ENCODE peak calls at places on chromosomes 2 and 18, in seven cellular contexts. One of them, this sample, is unnamed.

GRCh38 chr18:63002803-63003445 is 287.6 kb downstream of the PHLPP1 start:
- DNase-seq in neural crest cell: no peak
- DNase-seq in stimulated activated CD4-positive, alpha-beta T cell treated with anti-CD3 and anti-CD28 coated beads, Interleukin-15, amount 100 ng/mL, for 24 hours: no peak
- DNase-seq in NCI-H82: peak
- DNase-seq in fibroblast of villous mesenchyme: no peak
- DNase-seq in Calu3: peak
- DNase-seq in GM12892: no peak
- DNase-seq in this sample: no peak

GRCh38 chr2:86087936-86088850 is 17.5 kb downstream of the POLR1A start:
- DNase-seq in neural crest cell: no peak
- DNase-seq in stimulated activated CD4-positive, alpha-beta T cell treated with anti-CD3 and anti-CD28 coated beads, Interleukin-15, amount 100 ng/mL, for 24 hours: no peak
- DNase-seq in NCI-H82: peak
- DNase-seq in fibroblast of villous mesenchyme: no peak
- DNase-seq in Calu3: no peak
- DNase-seq in GM12892: no peak
- DNase-seq in this sample: peak

GRCh38 chr2:69911985-69912563 is 2.8 kb upstream of the MXD1 start:
- DNase-seq in neural crest cell: no peak
- DNase-seq in stimulated activated CD4-positive, alpha-beta T cell treated with anti-CD3 and anti-CD28 coated beads, Interleukin-15, amount 100 ng/mL, for 24 hours: no peak
- DNase-seq in NCI-H82: peak
- DNase-seq in fibroblast of villous mesenchyme: peak
- DNase-seq in Calu3: no peak
- DNase-seq in GM12892: no peak
- DNase-seq in this sample: peak

GRCh38 chr2:46351388-46352141 is 54.4 kb downstream of the EPAS1 start:
- DNase-seq in neural crest cell: no peak
- DNase-seq in stimulated activated CD4-positive, alpha-beta T cell treated with anti-CD3 and anti-CD28 coated beads, Interleukin-15, amount 100 ng/mL, for 24 hours: peak
- DNase-seq in NCI-H82: no peak
- DNase-seq in fibroblast of villous mesenchyme: no peak
- DNase-seq in Calu3: no peak
- DNase-seq in GM12892: no peak
- DNase-seq in this sample: no peak

GRCh38 chr18:74806700-74807416 is 209.2 kb downstream of the ZNF407 start:
- DNase-seq in neural crest cell: no peak
- DNase-seq in stimulated activated CD4-positive, alpha-beta T cell treated with anti-CD3 and anti-CD28 coated beads, Interleukin-15, amount 100 ng/mL, for 24 hours: no peak
- DNase-seq in NCI-H82: no peak
- DNase-seq in fibroblast of villous mesenchyme: peak
- DNase-seq in Calu3: peak
- DNase-seq in GM12892: peak
- DNase-seq in this sample: no peak

GRCh38 chr2:69241039-69241586 is 145.9 kb downstream of the GFPT1 start:
- DNase-seq in neural crest cell: no peak
- DNase-seq in stimulated activated CD4-positive, alpha-beta T cell treated with anti-CD3 and anti-CD28 coated beads, Interleukin-15, amount 100 ng/mL, for 24 hours: no peak
- DNase-seq in NCI-H82: peak
- DNase-seq in fibroblast of villous mesenchyme: peak
- DNase-seq in Calu3: no peak
- DNase-seq in GM12892: no peak
- DNase-seq in this sample: no peak

GRCh38 chr2:16128746-16129610 is 188.6 kb downstream of the MYCN start:
- DNase-seq in neural crest cell: no peak
- DNase-seq in stimulated activated CD4-positive, alpha-beta T cell treated with anti-CD3 and anti-CD28 coated beads, Interleukin-15, amount 100 ng/mL, for 24 hours: no peak
- DNase-seq in NCI-H82: no peak
- DNase-seq in fibroblast of villous mesenchyme: no peak
- DNase-seq in Calu3: no peak
- DNase-seq in GM12892: no peak
- DNase-seq in this sample: no peak

GRCh38 chr2:37318401-37318800 is 6.2 kb downstream of the PRKD3 start:
- DNase-seq in neural crest cell: no peak
- DNase-seq in stimulated activated CD4-positive, alpha-beta T cell treated with anti-CD3 and anti-CD28 coated beads, Interleukin-15, amount 100 ng/mL, for 24 hours: no peak
- DNase-seq in NCI-H82: no peak
- DNase-seq in fibroblast of villous mesenchyme: peak
- DNase-seq in Calu3: no peak
- DNase-seq in GM12892: no peak
- DNase-seq in this sample: no peak

GRCh38 chr2:171814883-171815282 is 79.2 kb downstream of the SLC25A12 start:
- DNase-seq in neural crest cell: no peak
- DNase-seq in stimulated activated CD4-positive, alpha-beta T cell treated with anti-CD3 and anti-CD28 coated beads, Interleukin-15, amount 100 ng/mL, for 24 hours: no peak
- DNase-seq in NCI-H82: peak
- DNase-seq in fibroblast of villous mesenchyme: no peak
- DNase-seq in Calu3: no peak
- DNase-seq in GM12892: no peak
- DNase-seq in this sample: no peak

GRCh38 chr2:172046080-172046678 is 39.1 kb upstream of the DLX1 start:
- DNase-seq in neural crest cell: no peak
- DNase-seq in stimulated activated CD4-positive, alpha-beta T cell treated with anti-CD3 and anti-CD28 coated beads, Interleukin-15, amount 100 ng/mL, for 24 hours: no peak
- DNase-seq in NCI-H82: no peak
- DNase-seq in fibroblast of villous mesenchyme: no peak
- DNase-seq in Calu3: no peak
- DNase-seq in GM12892: no peak
- DNase-seq in this sample: peak

GRCh38 chr2:30666307-30666874 is 140.9 kb downstream of the CAPN13 start:
- DNase-seq in neural crest cell: no peak
- DNase-seq in stimulated activated CD4-positive, alpha-beta T cell treated with anti-CD3 and anti-CD28 coated beads, Interleukin-15, amount 100 ng/mL, for 24 hours: no peak
- DNase-seq in NCI-H82: no peak
- DNase-seq in fibroblast of villous mesenchyme: peak
- DNase-seq in Calu3: peak
- DNase-seq in GM12892: no peak
- DNase-seq in this sample: peak

GRCh38 chr2:25877431-25878360 is 591 bp downstream of the ASXL2 start:
- DNase-seq in neural crest cell: peak
- DNase-seq in stimulated activated CD4-positive, alpha-beta T cell treated with anti-CD3 and anti-CD28 coated beads, Interleukin-15, amount 100 ng/mL, for 24 hours: peak
- DNase-seq in NCI-H82: peak
- DNase-seq in fibroblast of villous mesenchyme: peak
- DNase-seq in Calu3: peak
- DNase-seq in GM12892: peak
- DNase-seq in this sample: peak

GRCh38 chr2:54456526-54457325 is 599 bp downstream of the SPTBN1 start:
- DNase-seq in neural crest cell: peak
- DNase-seq in stimulated activated CD4-positive, alpha-beta T cell treated with anti-CD3 and anti-CD28 coated beads, Interleukin-15, amount 100 ng/mL, for 24 hours: peak
- DNase-seq in NCI-H82: peak
- DNase-seq in fibroblast of villous mesenchyme: peak
- DNase-seq in Calu3: peak
- DNase-seq in GM12892: peak
- DNase-seq in this sample: peak

GRCh38 chr2:86566158-86566827 is 3.0 kb upstream of the CHMP3 start:
- DNase-seq in neural crest cell: no peak
- DNase-seq in stimulated activated CD4-positive, alpha-beta T cell treated with anti-CD3 and anti-CD28 coated beads, Interleukin-15, amount 100 ng/mL, for 24 hours: no peak
- DNase-seq in NCI-H82: peak
- DNase-seq in fibroblast of villous mesenchyme: no peak
- DNase-seq in Calu3: no peak
- DNase-seq in GM12892: no peak
- DNase-seq in this sample: no peak

GRCh38 chr2:225177098-225177497 is 134.8 kb upstream of the DOCK10 start:
- DNase-seq in neural crest cell: no peak
- DNase-seq in stimulated activated CD4-positive, alpha-beta T cell treated with anti-CD3 and anti-CD28 coated beads, Interleukin-15, amount 100 ng/mL, for 24 hours: no peak
- DNase-seq in NCI-H82: no peak
- DNase-seq in fibroblast of villous mesenchyme: peak
- DNase-seq in Calu3: no peak
- DNase-seq in GM12892: no peak
- DNase-seq in this sample: no peak

GRCh38 chr2:239882781-239883180 is 142.4 kb downstream of the NDUFA10 start:
- DNase-seq in neural crest cell: no peak
- DNase-seq in stimulated activated CD4-positive, alpha-beta T cell treated with anti-CD3 and anti-CD28 coated beads, Interleukin-15, amount 100 ng/mL, for 24 hours: no peak
- DNase-seq in NCI-H82: no peak
- DNase-seq in fibroblast of villous mesenchyme: no peak
- DNase-seq in Calu3: no peak
- DNase-seq in GM12892: no peak
- DNase-seq in this sample: no peak

GRCh38 chr18:48132993-48133674 is 202.7 kb upstream of the SMAD2 start:
- DNase-seq in neural crest cell: no peak
- DNase-seq in stimulated activated CD4-positive, alpha-beta T cell treated with anti-CD3 and anti-CD28 coated beads, Interleukin-15, amount 100 ng/mL, for 24 hours: no peak
- DNase-seq in NCI-H82: no peak
- DNase-seq in fibroblast of villous mesenchyme: no peak
- DNase-seq in Calu3: no peak
- DNase-seq in GM12892: no peak
- DNase-seq in this sample: no peak

GRCh38 chr2:128187032-128187654 is 96.1 kb downstream of the UGGT1 start:
- DNase-seq in neural crest cell: no peak
- DNase-seq in stimulated activated CD4-positive, alpha-beta T cell treated with anti-CD3 and anti-CD28 coated beads, Interleukin-15, amount 100 ng/mL, for 24 hours: no peak
- DNase-seq in NCI-H82: no peak
- DNase-seq in fibroblast of villous mesenchyme: peak
- DNase-seq in Calu3: no peak
- DNase-seq in GM12892: no peak
- DNase-seq in this sample: peak

GRCh38 chr2:190838492-190838910 is 42.1 kb upstream of the GLS start:
- DNase-seq in neural crest cell: no peak
- DNase-seq in stimulated activated CD4-positive, alpha-beta T cell treated with anti-CD3 and anti-CD28 coated beads, Interleukin-15, amount 100 ng/mL, for 24 hours: peak
- DNase-seq in NCI-H82: no peak
- DNase-seq in fibroblast of villous mesenchyme: peak
- DNase-seq in Calu3: no peak
- DNase-seq in GM12892: no peak
- DNase-seq in this sample: no peak

GRCh38 chr2:178478102-178478441 is 328 bp downstream of the FKBP7 start:
- DNase-seq in neural crest cell: peak
- DNase-seq in stimulated activated CD4-positive, alpha-beta T cell treated with anti-CD3 and anti-CD28 coated beads, Interleukin-15, amount 100 ng/mL, for 24 hours: peak
- DNase-seq in NCI-H82: peak
- DNase-seq in fibroblast of villous mesenchyme: no peak
- DNase-seq in Calu3: peak
- DNase-seq in GM12892: no peak
- DNase-seq in this sample: no peak

GRCh38 chr2:127590386-127591190 is 55.1 kb downstream of the MYO7B start:
- DNase-seq in neural crest cell: no peak
- DNase-seq in stimulated activated CD4-positive, alpha-beta T cell treated with anti-CD3 and anti-CD28 coated beads, Interleukin-15, amount 100 ng/mL, for 24 hours: no peak
- DNase-seq in NCI-H82: no peak
- DNase-seq in fibroblast of villous mesenchyme: no peak
- DNase-seq in Calu3: no peak
- DNase-seq in GM12892: no peak
- DNase-seq in this sample: no peak

GRCh38 chr18:12921178-12921577 is 26.6 kb upstream of the SEH1L start:
- DNase-seq in neural crest cell: no peak
- DNase-seq in stimulated activated CD4-positive, alpha-beta T cell treated with anti-CD3 and anti-CD28 coated beads, Interleukin-15, amount 100 ng/mL, for 24 hours: peak
- DNase-seq in NCI-H82: no peak
- DNase-seq in fibroblast of villous mesenchyme: no peak
- DNase-seq in Calu3: no peak
- DNase-seq in GM12892: no peak
- DNase-seq in this sample: no peak

GRCh38 chr18:77039196-77040140 is 93.1 kb downstream of the MBP start:
- DNase-seq in neural crest cell: no peak
- DNase-seq in stimulated activated CD4-positive, alpha-beta T cell treated with anti-CD3 and anti-CD28 coated beads, Interleukin-15, amount 100 ng/mL, for 24 hours: no peak
- DNase-seq in NCI-H82: no peak
- DNase-seq in fibroblast of villous mesenchyme: no peak
- DNase-seq in Calu3: no peak
- DNase-seq in GM12892: no peak
- DNase-seq in this sample: no peak

GRCh38 chr18:8947576-8947975 is 154.9 kb upstream of the NDUFV2 start:
- DNase-seq in neural crest cell: no peak
- DNase-seq in stimulated activated CD4-positive, alpha-beta T cell treated with anti-CD3 and anti-CD28 coated beads, Interleukin-15, amount 100 ng/mL, for 24 hours: no peak
- DNase-seq in NCI-H82: no peak
- DNase-seq in fibroblast of villous mesenchyme: no peak
- DNase-seq in Calu3: no peak
- DNase-seq in GM12892: no peak
- DNase-seq in this sample: no peak

GRCh38 chr2:105877945-105878344 is 133.2 kb downstream of the NCK2 start:
- DNase-seq in neural crest cell: no peak
- DNase-seq in stimulated activated CD4-positive, alpha-beta T cell treated with anti-CD3 and anti-CD28 coated beads, Interleukin-15, amount 100 ng/mL, for 24 hours: no peak
- DNase-seq in NCI-H82: no peak
- DNase-seq in fibroblast of villous mesenchyme: no peak
- DNase-seq in Calu3: no peak
- DNase-seq in GM12892: no peak
- DNase-seq in this sample: no peak